ENCODE peak calls at places on chromosomes 2 and 18, in nine cellular contexts. J, E, M, Z, L, V, W, K and D are unnamed samples.

GRCh38 chr2:33535409-33535808 is 59.0 kb downstream of the RASGRP3 start:
- DNase-seq in K (no peak), V (no peak), M (no peak), J (no peak), E (no peak), Z (no peak), W (no peak), L (peak), D (no peak)

GRCh38 chr2:234945339-234945895 is 6.4 kb upstream of the SH3BP4 start:
- DNase-seq in V (no peak), L (no peak), E (no peak), M (no peak), W (no peak), Z (no peak), J (peak), K (no peak), D (no peak)

GRCh38 chr18:78859686-78860085 is 119.9 kb upstream of the SALL3 start:
- DNase-seq in W (no peak), E (no peak), V (no peak), J (no peak), Z (no peak), K (no peak), M (no peak), L (no peak), D (no peak)

GRCh38 chr2:241009601-241010530 is 11.4 kb downstream of the SNED1 start:
- DNase-seq in L (no peak), K (peak), J (peak), Z (no peak), V (peak), M (peak), W (peak), E (no peak), D (no peak)

GRCh38 chr18:39751926-39752325 is 2186.3 kb upstream of the CELF4 start:
- DNase-seq in J (no peak), M (no peak), K (no peak), Z (no peak), W (no peak), E (no peak), V (no peak), L (no peak), D (no peak)

GRCh38 chr2:136118819-136119716 is 1.1 kb upstream of the CXCR4 start:
- DNase-seq in E (no peak), M (peak), J (no peak), Z (peak), K (peak), L (peak), V (peak), W (no peak), D (no peak)

GRCh38 chr2:227464851-227465250 is 7.1 kb upstream of the AGFG1 start:
- DNase-seq in M (no peak), L (no peak), E (no peak), J (no peak), V (peak), Z (no peak), K (no peak), W (no peak), D (no peak)

GRCh38 chr2:30957591-30957990 is 150.3 kb upstream of the CAPN13 start:
- DNase-seq in V (no peak), W (no peak), M (no peak), J (no peak), K (no peak), L (no peak), E (no peak), Z (no peak), D (no peak)

GRCh38 chr2:65049010-65049639 is 7.1 kb upstream of the CEP68 start:
- DNase-seq in Z (no peak), E (no peak), M (no peak), W (no peak), J (no peak), V (no peak), K (no peak), L (no peak), D (no peak)

GRCh38 chr2:141911485-141912066 is 219.2 kb downstream of the LRP1B start:
- DNase-seq in Z (no peak), J (peak), E (peak), V (no peak), K (no peak), M (peak), W (peak), L (peak), D (no peak)

GRCh38 chr2:241833101-241833937 is 24.3 kb downstream of the NEU4 start:
- DNase-seq in E (no peak), J (no peak), L (no peak), Z (no peak), V (no peak), M (no peak), K (peak), W (no peak), D (no peak)

GRCh38 chr2:218286570-218287459 is 5.5 kb downstream of the TMBIM1 start:
- DNase-seq in Z (peak), W (peak), M (peak), V (peak), J (peak), L (peak), K (peak), E (peak), D (no peak)

GRCh38 chr2:137228566-137228965 is 463.2 kb downstream of the THSD7B start:
- DNase-seq in L (no peak), W (peak), M (no peak), J (peak), Z (no peak), V (no peak), E (peak), K (no peak), D (no peak)

GRCh38 chr18:36315736-36316135 is 18.2 kb downstream of the FHOD3 start:
- DNase-seq in J (peak), M (no peak), Z (no peak), W (peak), K (no peak), V (no peak), L (no peak), E (no peak), D (no peak)

GRCh38 chr18:59273936-59274928 is 978 bp upstream of the RAX start:
- DNase-seq in J (no peak), L (peak), W (no peak), M (no peak), V (no peak), K (no peak), E (no peak), Z (no peak), D (no peak)

GRCh38 chr18:4871197-4871596 is 325.9 kb downstream of the AKAIN1 start:
- DNase-seq in M (no peak), V (no peak), L (no peak), Z (no peak), K (no peak), E (no peak), W (no peak), J (no peak), D (no peak)

GRCh38 chr2:127648321-127648720 is 2.4 kb downstream of the GPR17 start:
- DNase-seq in M (no peak), K (no peak), Z (no peak), L (no peak), E (no peak), J (no peak), W (no peak), V (no peak), D (no peak)

GRCh38 chr2:33366473-33366872 is 110.0 kb upstream of the RASGRP3 start:
- DNase-seq in W (peak), V (no peak), L (no peak), M (no peak), J (no peak), E (no peak), K (no peak), Z (no peak), D (no peak)

GRCh38 chr2:239392072-239392357 is 8.8 kb downstream of the HDAC4 start:
- DNase-seq in Z (no peak), E (no peak), K (no peak), V (no peak), W (no peak), M (no peak), L (no peak), J (no peak), D (no peak)

GRCh38 chr2:172836386-172837200 is 100.9 kb downstream of the RAPGEF4 start:
- DNase-seq in V (no peak), E (peak), W (peak), L (no peak), Z (no peak), J (peak), K (no peak), M (no peak), D (no peak)

GRCh38 chr2:3241971-3242746 is 135.5 kb downstream of the EIPR1 start:
- DNase-seq in E (no peak), Z (no peak), M (no peak), J (no peak), V (no peak), W (no peak), L (no peak), K (no peak), D (no peak)

GRCh38 chr2:85435220-85435958 is 16.9 kb downstream of the SH2D6 start:
- DNase-seq in W (no peak), L (no peak), K (no peak), V (no peak), Z (no peak), M (no peak), E (no peak), J (no peak), D (no peak)

GRCh38 chr2:98730851-98731708 is at the start of gene MGAT4A:
- DNase-seq in Z (peak), E (peak), V (peak), J (peak), M (peak), L (peak), K (peak), W (no peak), D (peak)

GRCh38 chr2:62547849-62548248 is 41.9 kb upstream of the TMEM17 start:
- DNase-seq in E (peak), K (no peak), M (no peak), J (no peak), W (peak), V (no peak), Z (no peak), L (no peak), D (no peak)

GRCh38 chr2:8307779-8308178 is 374.1 kb upstream of the ID2 start:
- DNase-seq in V (no peak), K (no peak), E (no peak), M (no peak), W (peak), L (no peak), J (peak), Z (no peak), D (no peak)

GRCh38 chr18:51848702-51849101 is 491.3 kb upstream of the DCC start:
- DNase-seq in W (no peak), K (no peak), J (no peak), V (no peak), E (no peak), L (no peak), Z (no peak), M (no peak), D (no peak)

GRCh38 chr18:51516478-51517038 is 319.1 kb upstream of the MEX3C start:
- DNase-seq in E (no peak), L (no peak), M (no peak), J (no peak), K (no peak), W (no peak), V (no peak), Z (no peak), D (no peak)

GRCh38 chr18:74803769-74804168 is 206.1 kb downstream of the ZNF407 start:
- DNase-seq in V (no peak), L (no peak), E (no peak), K (no peak), J (no peak), W (no peak), M (no peak), Z (no peak), D (no peak)

GRCh38 chr2:188383158-188383557 is 91.5 kb downstream of the GULP1 start:
- DNase-seq in J (no peak), K (no peak), Z (no peak), L (no peak), E (no peak), W (peak), V (no peak), M (no peak), D (no peak)

GRCh38 chr2:27320958-27321543 is 1.8 kb downstream of the MPV17 start:
- DNase-seq in J (peak), E (peak), Z (no peak), V (no peak), M (peak), W (peak), L (no peak), K (peak), D (no peak)

GRCh38 chr18:73774836-73775509 is 372.7 kb downstream of the FBXO15 start:
- DNase-seq in Z (no peak), V (no peak), E (peak), K (no peak), L (no peak), W (no peak), M (no peak), J (peak), D (no peak)

GRCh38 chr2:10271946-10272345 is 30.8 kb upstream of the HPCAL1 start:
- DNase-seq in L (no peak), J (no peak), K (peak), W (no peak), Z (no peak), E (no peak), V (no peak), M (no peak), D (no peak)

GRCh38 chr2:108853421-108853820 is 66.8 kb downstream of the CCDC138 start:
- DNase-seq in E (no peak), K (no peak), M (no peak), V (no peak), Z (no peak), W (no peak), L (no peak), J (no peak), D (no peak)

GRCh38 chr2:38682008-38682575 is 16.2 kb downstream of the GALM start:
- DNase-seq in V (no peak), L (no peak), Z (no peak), J (no peak), M (no peak), W (no peak), K (no peak), E (no peak), D (no peak)

GRCh38 chr2:218429951-218430692 is 11.2 kb downstream of the VIL1 start:
- DNase-seq in K (peak), J (no peak), L (no peak), E (no peak), Z (no peak), W (no peak), M (no peak), V (no peak), D (no peak)

GRCh38 chr2:124025896-124026295 is 809 bp downstream of the CNTNAP5 start:
- DNase-seq in W (no peak), K (no peak), J (no peak), V (no peak), M (no peak), L (no peak), Z (no peak), E (no peak), D (no peak)

GRCh38 chr2:205612661-205613060 is 69.6 kb upstream of the NRP2 start:
- DNase-seq in W (no peak), V (peak), L (no peak), Z (no peak), J (no peak), K (no peak), M (no peak), E (no peak), D (no peak)

GRCh38 chr2:39216495-39217191 is 27.1 kb downstream of the CDKL4 start:
- DNase-seq in Z (peak), L (no peak), J (no peak), E (no peak), V (peak), M (no peak), W (no peak), K (no peak), D (no peak)

GRCh38 chr18:9906407-9906955 is 7.3 kb upstream of the VAPA start:
- DNase-seq in L (no peak), W (no peak), Z (no peak), K (no peak), V (no peak), J (no peak), M (no peak), E (no peak), D (no peak)